ENCODE peak calls at places on chromosomes 16 and 17, in eight cellular contexts. Y is progenitor cell of endocrine pancreas, C is PC-9, K is activated B cell treated with CpG ODN at 0.5 μM for 24 hours, T is BJ, Z is transverse colon, M is cardiac muscle cell, I is K562. U is an unnamed sample.
A peak's percentile ranks its signal among the peaks of the same experiment; 100 is the strongest.

GRCh38 chr17:74682028-74682427 is 30.7 kb downstream of the CD300LF start:
- DNase-seq in Y (no peak), C (no peak), K (no peak), T (no peak), Z (no peak), M (no peak), I (no peak), U (no peak)

GRCh38 chr16:87392823-87393679 is 915 bp downstream of the MAP1LC3B start:
- DNase-seq in Y (peak; percentile 28), C (peak; percentile 27), K (peak; percentile 48), T (no peak), Z (peak; percentile 64), M (peak; percentile 48), I (no peak), U (no peak)

GRCh38 chr16:58507963-58508670 is 7.2 kb upstream of the SETD6 start:
- DNase-seq in Y (no peak), C (no peak), K (no peak), T (no peak), Z (no peak), M (no peak), I (no peak), U (no peak)

GRCh38 chr17:83194761-83195329 is 115.4 kb downstream of the METRNL start:
- DNase-seq in Y (no peak), C (peak; percentile 29), K (peak; percentile 12), T (no peak), Z (no peak), M (no peak), I (no peak), U (no peak)

GRCh38 chr16:72908362-72908838 is 139.5 kb downstream of the ZFHX3 start:
- DNase-seq in Y (no peak), C (no peak), K (no peak), T (no peak), Z (no peak), M (no peak), I (no peak), U (no peak)

GRCh38 chr17:30207655-30208054 is 27.8 kb downstream of the SLC6A4 start:
- DNase-seq in Y (no peak), C (no peak), K (no peak), T (no peak), Z (no peak), M (no peak), I (no peak), U (no peak)

GRCh38 chr17:9842057-9842758 is 16.5 kb downstream of the GLP2R start:
- DNase-seq in Y (no peak), C (no peak), K (no peak), T (peak; percentile 6), Z (peak; percentile 52), M (peak; percentile 90), I (no peak), U (no peak)

GRCh38 chr17:17682293-17682736 is 1.1 kb downstream of the RAI1 start:
- DNase-seq in Y (no peak), C (peak; percentile 47), K (peak; percentile 71), T (no peak), Z (peak; percentile 67), M (peak; percentile 62), I (peak; percentile 66), U (no peak)

GRCh38 chr17:61474235-61474927 is 22.2 kb downstream of the TBX4 start:
- DNase-seq in Y (no peak), C (no peak), K (no peak), T (peak; percentile 80), Z (no peak), M (peak; percentile 27), I (no peak), U (no peak)

GRCh38 chr17:74833501-74834361 is 26.0 kb downstream of the GRIN2C start:
- DNase-seq in Y (no peak), C (peak; percentile 53), K (peak; percentile 30), T (no peak), Z (peak; percentile 23), M (no peak), I (no peak), U (no peak)

GRCh38 chr17:82569621-82570020 is 50.1 kb downstream of the FOXK2 start:
- DNase-seq in Y (no peak), C (no peak), K (no peak), T (no peak), Z (no peak), M (no peak), I (no peak), U (no peak)

GRCh38 chr17:7419833-7420610 is at the start of gene SPEM1:
- DNase-seq in Y (no peak), C (no peak), K (no peak), T (no peak), Z (no peak), M (no peak), I (no peak), U (no peak)

GRCh38 chr16:5428932-5429331 is 331.3 kb upstream of the EEF2KMT start:
- DNase-seq in Y (no peak), C (no peak), K (no peak), T (no peak), Z (peak; percentile 41), M (no peak), I (no peak), U (no peak)

GRCh38 chr17:73304438-73304837 is 7.4 kb downstream of the CDC42EP4 start:
- DNase-seq in Y (no peak), C (no peak), K (no peak), T (no peak), Z (no peak), M (no peak), I (no peak), U (no peak)

GRCh38 chr17:73307130-73307529 is 4.7 kb downstream of the CDC42EP4 start:
- DNase-seq in Y (no peak), C (peak; percentile 64), K (no peak), T (no peak), Z (peak; percentile 55), M (no peak), I (no peak), U (no peak)

GRCh38 chr17:73305845-73306836 is 5.7 kb downstream of the CDC42EP4 start:
- DNase-seq in Y (no peak), C (no peak), K (no peak), T (no peak), Z (no peak), M (no peak), I (no peak), U (no peak)

GRCh38 chr17:73302189-73302588 is 9.6 kb downstream of the CDC42EP4 start:
- DNase-seq in Y (no peak), C (no peak), K (no peak), T (no peak), Z (no peak), M (peak; percentile 76), I (no peak), U (no peak)

GRCh38 chr17:73304971-73305786 is 6.6 kb downstream of the CDC42EP4 start:
- DNase-seq in Y (no peak), C (peak; percentile 64), K (no peak), T (peak; percentile 60), Z (peak; percentile 65), M (peak; percentile 88), I (peak; percentile 65), U (peak; percentile 31)
- TF ChIP-seq CTCF in Y (peak; percentile 26), C (peak; percentile 25), K (no peak), T (peak; percentile 57), Z (no peak), M (peak; percentile 37), I (peak; percentile 56), U (peak; percentile 43)

GRCh38 chr16:82738699-82739098 is 111.9 kb downstream of the CDH13 start:
- DNase-seq in Y (no peak), C (no peak), K (no peak), T (no peak), Z (no peak), M (peak; percentile 55), I (no peak), U (no peak)
- TF ChIP-seq CTCF in Y (peak; percentile 29), C (no peak), K (no peak), T (peak; percentile 32), Z (no peak), M (peak; percentile 50), I (no peak), U (peak; percentile 14)

GRCh38 chr16:20004931-20005330 is 68.8 kb downstream of the GPR139 start:
- DNase-seq in Y (no peak), C (no peak), K (no peak), T (no peak), Z (no peak), M (no peak), I (no peak), U (no peak)
- TF ChIP-seq CTCF in Y (peak; percentile 28), C (no peak), K (no peak), T (no peak), Z (no peak), M (no peak), I (peak; percentile 26), U (no peak)

GRCh38 chr17:19485800-19486340 is 47.8 kb upstream of the SLC47A1 start:
- DNase-seq in Y (no peak), C (no peak), K (no peak), T (no peak), Z (no peak), M (no peak), I (no peak), U (no peak)
- TF ChIP-seq CTCF in Y (no peak), C (no peak), K (no peak), T (no peak), Z (no peak), M (no peak), I (no peak), U (no peak)

GRCh38 chr17:43353364-43353763 is 45.4 kb upstream of the ARL4D start:
- DNase-seq in Y (no peak), C (no peak), K (no peak), T (no peak), Z (no peak), M (no peak), I (no peak), U (no peak)

GRCh38 chr17:43350888-43351361 is 47.9 kb upstream of the ARL4D start:
- DNase-seq in Y (no peak), C (no peak), K (no peak), T (no peak), Z (no peak), M (no peak), I (no peak), U (no peak)

GRCh38 chr17:43352579-43352978 is 46.2 kb upstream of the ARL4D start:
- DNase-seq in Y (no peak), C (no peak), K (no peak), T (no peak), Z (no peak), M (no peak), I (no peak), U (no peak)

GRCh38 chr17:43351686-43352085 is 47.1 kb upstream of the ARL4D start:
- DNase-seq in Y (no peak), C (no peak), K (no peak), T (no peak), Z (no peak), M (no peak), I (no peak), U (no peak)

GRCh38 chr17:43349142-43349541 is 49.7 kb upstream of the ARL4D start:
- DNase-seq in Y (no peak), C (no peak), K (no peak), T (no peak), Z (no peak), M (no peak), I (no peak), U (no peak)
- TF ChIP-seq CTCF in Y (no peak), C (peak; percentile 21), K (no peak), T (no peak), Z (no peak), M (no peak), I (no peak), U (no peak)

DNA sequence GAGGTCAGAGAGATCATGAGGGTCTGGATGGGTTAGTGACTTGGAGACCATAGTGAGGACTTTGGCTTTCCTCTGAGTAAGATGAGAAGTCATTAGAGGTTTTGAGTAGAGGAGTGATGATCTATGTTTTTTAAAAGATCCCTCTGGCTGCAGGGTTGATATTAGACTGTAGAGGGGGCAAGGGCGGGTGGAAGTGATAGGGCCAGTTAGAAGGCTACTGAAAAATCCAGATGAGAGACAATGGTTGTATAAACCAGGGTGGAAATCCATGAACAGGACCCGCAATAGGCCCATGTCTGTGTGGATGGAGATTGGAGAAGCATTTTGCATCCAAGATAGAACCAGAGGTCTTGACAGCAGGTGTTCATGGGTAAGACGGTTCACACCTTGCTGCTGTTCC is 9.8 kb downstream of the ITGAL start:
- DNase-seq in Y (no peak), C (no peak), K (no peak), T (no peak), Z (no peak), M (no peak), I (peak; percentile 52), U (no peak)
- TF ChIP-seq CTCF in Y (no peak), C (peak; percentile 55), K (no peak), T (peak; percentile 21), Z (no peak), M (peak; percentile 19), I (peak; percentile 52), U (no peak)

U was measured in kidney epithelial cell.